ENCODE peak calls at places on chromosomes 4 and X, in seven cellular contexts. P, V, T, X, K, I and U are unnamed samples.

GRCh38 chrX:110425222-110425621 is 66.6 kb downstream of the RTL9 start:
- DNase-seq in P (no peak), V (no peak), T (no peak), X (no peak), K (no peak), I (no peak), U (no peak)

GRCh38 chr4:80921441-80921840 is 109.1 kb upstream of the BMP3 start:
- DNase-seq in P (no peak), V (no peak), T (no peak), X (no peak), K (no peak), I (no peak), U (no peak)

GRCh38 chr4:10007772-10008171 is 13.5 kb downstream of the SLC2A9 start:
- DNase-seq in P (no peak), V (no peak), T (no peak), X (no peak), K (no peak), I (peak), U (no peak)

GRCh38 chrX:37993857-37994619 is 12.3 kb upstream of the SYTL5 start:
- DNase-seq in P (no peak), V (no peak), T (no peak), X (no peak), K (no peak), I (no peak), U (no peak)

GRCh38 chrX:115067812-115068211 is 50.4 kb upstream of the IL13RA2 start:
- DNase-seq in P (no peak), V (no peak), T (no peak), X (no peak), K (no peak), I (peak), U (no peak)

GRCh38 chr4:181517521-181517920 is 725.7 kb upstream of the TENM3 start:
- DNase-seq in P (peak), V (no peak), T (no peak), X (no peak), K (no peak), I (peak), U (no peak)

GRCh38 chrX:30521440-30522182 is 56.0 kb downstream of the TASL start:
- DNase-seq in P (peak), V (no peak), T (peak), X (no peak), K (no peak), I (peak), U (peak)

GRCh38 chr4:52877694-52878093 is 15.6 kb downstream of the RASL11B start:
- DNase-seq in P (no peak), V (no peak), T (no peak), X (no peak), K (no peak), I (no peak), U (no peak)

GRCh38 chr4:7199129-7199725 is 6.9 kb downstream of the SORCS2 start:
- DNase-seq in P (no peak), V (no peak), T (no peak), X (peak), K (peak), I (no peak), U (no peak)

GRCh38 chrX:153901753-153902140 is 2.7 kb upstream of the AVPR2 start:
- DNase-seq in P (no peak), V (no peak), T (no peak), X (no peak), K (no peak), I (no peak), U (no peak)

GRCh38 chrX:105424729-105425128 is 204.2 kb upstream of the TEX13A start:
- DNase-seq in P (no peak), V (no peak), T (no peak), X (no peak), K (no peak), I (no peak), U (no peak)

GRCh38 chr4:4541661-4542570 is at the start of gene STX18:
- DNase-seq in P (peak), V (no peak), T (peak), X (peak), K (peak), I (peak), U (peak)

GRCh38 chrX:9688833-9689232 is 76.8 kb downstream of the GPR143 start:
- DNase-seq in P (no peak), V (no peak), T (no peak), X (no peak), K (no peak), I (no peak), U (no peak)

GRCh38 chr4:15809058-15809457 is 30.9 kb downstream of the CD38 start:
- DNase-seq in P (no peak), V (no peak), T (no peak), X (no peak), K (no peak), I (no peak), U (no peak)

GRCh38 chr4:152385551-152385950 is 150.3 kb downstream of the FBXW7 start:
- DNase-seq in P (no peak), V (no peak), T (no peak), X (no peak), K (no peak), I (peak), U (no peak)

GRCh38 chr4:177190995-177191568 is 118.6 kb upstream of the NEIL3 start:
- DNase-seq in P (peak), V (peak), T (no peak), X (no peak), K (no peak), I (no peak), U (no peak)

GRCh38 chr4:10031663-10032590 is 10.6 kb upstream of the SLC2A9 start:
- DNase-seq in P (peak), V (no peak), T (no peak), X (no peak), K (peak), I (no peak), U (no peak)

GRCh38 chr4:1216869-1217294 is 32.0 kb downstream of the CTBP1 start:
- DNase-seq in P (no peak), V (no peak), T (no peak), X (no peak), K (no peak), I (no peak), U (no peak)

GRCh38 chrX:120790118-120790517 is 85.5 kb downstream of the CT47B1 start:
- DNase-seq in P (peak), V (peak), T (peak), X (no peak), K (peak), I (peak), U (no peak)

GRCh38 chr4:101254776-101255175 is 92.5 kb downstream of the PPP3CA start:
- DNase-seq in P (no peak), V (no peak), T (no peak), X (no peak), K (no peak), I (peak), U (no peak)

GRCh38 chr4:77777135-77777777 is 41.9 kb downstream of the CNOT6L start:
- DNase-seq in P (no peak), V (no peak), T (no peak), X (no peak), K (no peak), I (peak), U (peak)

GRCh38 chrX:47958943-47959342 is 44.8 kb downstream of the ZNF182 start:
- DNase-seq in P (peak), V (no peak), T (no peak), X (no peak), K (peak), I (no peak), U (no peak)

GRCh38 chr4:40321671-40322131 is 13.4 kb upstream of the CHRNA9 start:
- DNase-seq in P (peak), V (no peak), T (no peak), X (no peak), K (no peak), I (peak), U (no peak)

GRCh38 chr4:117203231-117203630 is 117.9 kb upstream of the TRAM1L1 start:
- DNase-seq in P (no peak), V (no peak), T (no peak), X (no peak), K (no peak), I (no peak), U (no peak)

GRCh38 chrX:66676413-66676812 is 37.5 kb upstream of the EDA2R start:
- DNase-seq in P (peak), V (no peak), T (no peak), X (no peak), K (no peak), I (no peak), U (peak)

GRCh38 chr4:68175562-68176155 is 46.0 kb upstream of the TMPRSS11F start:
- DNase-seq in P (peak), V (peak), T (peak), X (no peak), K (peak), I (peak), U (peak)

GRCh38 chr4:123346944-123347343 is 49.7 kb upstream of the SPRY1 start:
- DNase-seq in P (no peak), V (no peak), T (no peak), X (no peak), K (no peak), I (no peak), U (no peak)

GRCh38 chr4:8904666-8905065 is 33.0 kb upstream of the HMX1 start:
- DNase-seq in P (no peak), V (no peak), T (no peak), X (peak), K (peak), I (no peak), U (no peak)

GRCh38 chr4:82357640-82358039 is 16.2 kb downstream of the HNRNPD start:
- DNase-seq in P (no peak), V (no peak), T (no peak), X (no peak), K (no peak), I (no peak), U (no peak)

GRCh38 chr4:83905952-83906351 is 370.0 kb downstream of the GPAT3 start:
- DNase-seq in P (no peak), V (no peak), T (no peak), X (no peak), K (peak), I (no peak), U (no peak)

GRCh38 chrX:24643116-24643515 is 4.0 kb downstream of the PCYT1B start:
- DNase-seq in P (no peak), V (no peak), T (no peak), X (no peak), K (no peak), I (peak), U (no peak)

GRCh38 chr4:101777431-101777830 is 13.1 kb upstream of the BANK1 start:
- DNase-seq in P (no peak), V (no peak), T (no peak), X (no peak), K (no peak), I (no peak), U (no peak)

GRCh38 chrX:151359341-151359740 is 37.7 kb upstream of the VMA21 start:
- DNase-seq in P (no peak), V (no peak), T (no peak), X (no peak), K (no peak), I (no peak), U (no peak)

GRCh38 chrX:39133971-39134370 is 332.7 kb downstream of the MID1IP1 start:
- DNase-seq in P (no peak), V (no peak), T (no peak), X (no peak), K (peak), I (no peak), U (no peak)

GRCh38 chr4:10664408-10664807 is 20.2 kb downstream of the CLNK start:
- DNase-seq in P (peak), V (peak), T (peak), X (no peak), K (no peak), I (peak), U (peak)

GRCh38 chrX:13109811-13110210 is 65.4 kb upstream of the FAM9C start:
- DNase-seq in P (peak), V (no peak), T (no peak), X (no peak), K (no peak), I (peak), U (peak)

GRCh38 chr4:28350485-28350884 is 1489.8 kb downstream of the STIM2 start:
- DNase-seq in P (no peak), V (no peak), T (peak), X (no peak), K (no peak), I (peak), U (peak)

GRCh38 chr4:41256131-41256739 is 493 bp upstream of the UCHL1 start:
- DNase-seq in P (peak), V (no peak), T (no peak), X (no peak), K (no peak), I (peak), U (peak)

GRCh38 chrX:143634701-143635442 is 1.0 kb downstream of the SLITRK4 start:
- DNase-seq in P (no peak), V (no peak), T (no peak), X (no peak), K (no peak), I (no peak), U (no peak)

GRCh38 chr4:184477201-184477999 is 3.0 kb upstream of the IRF2 start:
- DNase-seq in P (no peak), V (no peak), T (no peak), X (no peak), K (no peak), I (no peak), U (no peak)
- H3K4me3 ChIP-seq in P (no peak), V (no peak), T (no peak), X (no peak), K (no peak), I (no peak), U (no peak)

DNA sequence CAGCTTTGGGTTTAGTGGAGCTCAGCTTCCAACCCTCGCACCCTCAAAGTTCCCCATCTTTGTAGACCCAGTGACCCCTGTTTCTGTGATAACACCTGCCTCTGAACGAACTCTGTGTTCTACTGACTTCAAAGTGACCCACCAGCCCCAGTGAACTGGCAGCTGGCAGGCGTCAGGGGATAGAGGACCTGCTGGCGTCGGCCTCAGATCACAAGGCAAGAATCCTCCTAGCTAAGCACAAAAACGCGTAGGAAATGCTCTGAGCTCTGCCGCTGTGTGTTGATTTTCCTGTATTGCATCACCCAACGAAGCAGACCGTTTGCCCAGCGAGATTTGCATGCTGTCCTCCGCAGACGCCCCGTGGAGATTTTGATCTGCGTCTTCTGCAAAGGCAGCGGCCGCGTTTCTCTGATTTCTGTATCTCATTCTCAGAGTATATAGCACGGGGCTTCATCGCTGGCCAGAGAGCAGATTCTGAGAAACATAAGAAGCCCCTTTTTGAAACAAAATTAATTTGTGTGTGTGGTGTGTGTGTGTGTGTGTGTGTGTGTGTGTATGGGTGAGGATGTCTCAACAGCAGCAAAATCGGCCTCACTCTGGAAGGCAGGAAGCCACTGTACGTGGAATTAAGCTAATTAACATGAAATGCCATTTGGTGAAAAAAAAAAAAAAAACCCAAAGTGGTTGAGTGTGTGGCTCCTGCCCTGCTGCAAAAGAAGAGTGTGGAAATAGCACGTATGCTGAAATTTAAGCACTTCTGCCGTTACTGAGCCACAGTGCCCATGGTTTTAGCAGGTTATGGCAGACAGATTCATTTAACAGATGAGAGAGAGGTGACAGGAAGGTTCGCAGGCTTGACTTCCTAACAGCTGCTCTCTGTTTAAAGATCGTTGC is 29.2 kb upstream of the ASMTL start:
- DNase-seq in P (peak), V (peak), T (peak), X (peak), K (no peak), I (peak), U (peak)
- H3K4me3 ChIP-seq in P (no peak), V (peak), T (peak), X (no peak), K (no peak), I (no peak), U (peak)

DNA sequence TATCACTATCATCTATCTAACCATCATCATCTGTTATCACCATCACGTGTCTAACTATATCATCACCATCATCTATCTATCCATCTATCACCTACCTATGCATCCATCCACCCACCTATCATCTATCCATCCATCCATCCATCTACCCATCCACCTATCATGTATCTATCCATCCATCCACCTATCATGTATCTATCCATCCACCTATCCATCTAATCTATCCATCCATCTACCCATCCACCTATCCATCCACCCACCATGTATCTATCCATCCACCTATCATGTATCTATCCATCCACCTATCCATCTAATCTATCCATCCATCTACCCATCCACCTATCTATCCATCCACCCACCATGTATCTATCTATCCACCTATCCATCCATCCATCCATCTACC is 316.7 kb downstream of the DHRSX start:
- DNase-seq in P (no peak), V (no peak), T (no peak), X (no peak), K (no peak), I (no peak), U (no peak)
- H3K4me3 ChIP-seq in P (no peak), V (no peak), T (no peak), X (no peak), K (no peak), I (no peak), U (no peak)

DNA sequence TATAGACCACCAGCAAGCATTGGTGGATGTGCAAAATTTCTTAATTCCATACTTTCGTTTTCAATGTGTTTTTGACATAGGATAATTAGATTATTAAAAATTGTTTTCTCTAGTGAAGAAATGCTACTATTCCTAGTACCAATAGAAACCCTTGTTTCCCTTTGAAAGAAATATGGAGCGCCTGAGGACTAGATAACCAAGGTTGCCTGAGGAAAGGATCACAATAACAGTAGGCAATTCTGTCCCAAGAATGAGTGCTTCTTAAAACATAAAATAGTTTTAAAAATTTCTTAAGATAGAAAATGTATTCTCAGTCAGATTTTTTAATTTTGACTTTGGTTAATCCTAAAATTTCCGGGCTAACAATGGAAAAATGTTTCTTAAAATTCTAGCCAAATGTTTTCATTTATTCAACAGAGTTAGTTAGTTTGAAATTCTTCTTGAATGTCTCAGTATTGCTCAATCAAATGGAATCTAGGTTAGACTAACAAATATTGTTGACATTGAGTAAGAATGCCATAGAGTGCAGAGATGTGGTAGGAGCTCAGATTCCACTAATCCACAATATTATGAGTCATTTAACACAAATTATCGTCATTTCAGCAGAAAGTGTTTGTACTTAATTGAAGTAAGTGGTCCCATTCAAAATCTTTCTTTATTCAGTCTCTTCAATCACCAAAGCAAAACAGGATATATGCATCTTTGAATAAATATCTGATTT is 666.0 kb downstream of the GRID2 start:
- DNase-seq in P (peak), V (peak), T (peak), X (no peak), K (no peak), I (peak), U (peak)
- H3K4me3 ChIP-seq in P (no peak), V (no peak), T (no peak), X (no peak), K (no peak), I (no peak), U (no peak)

GRCh38 chr4:127622923-127623754 is 9.6 kb upstream of the INTU start:
- DNase-seq in P (peak), V (no peak), T (no peak), X (peak), K (peak), I (peak), U (no peak)

GRCh38 chr4:127618427-127618826 is 14.3 kb upstream of the INTU start:
- DNase-seq in P (no peak), V (no peak), T (no peak), X (no peak), K (no peak), I (no peak), U (no peak)

GRCh38 chr4:127624176-127624575 is 8.6 kb upstream of the INTU start:
- DNase-seq in P (no peak), V (no peak), T (no peak), X (no peak), K (no peak), I (no peak), U (no peak)

GRCh38 chr4:127622621-127622922 is 10.2 kb upstream of the INTU start:
- DNase-seq in P (no peak), V (no peak), T (no peak), X (no peak), K (no peak), I (no peak), U (no peak)

DNA sequence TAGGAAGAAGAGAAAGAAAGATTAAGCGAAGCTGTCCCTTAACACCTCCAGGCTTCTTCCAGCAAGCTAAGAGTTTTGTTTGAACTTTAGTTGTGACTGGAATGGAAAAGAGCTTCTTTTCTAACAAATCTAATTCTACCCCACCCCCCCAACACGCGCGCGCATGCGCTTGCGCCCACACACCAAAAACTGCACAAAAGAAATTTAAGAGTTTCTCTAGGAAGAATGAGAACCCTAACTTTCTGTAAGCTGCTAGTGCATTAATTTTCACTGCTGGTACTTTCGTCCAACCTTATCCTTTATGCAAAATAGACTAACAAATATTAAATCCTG is 9.0 kb upstream of the INTU start:
- DNase-seq in P (peak), V (no peak), T (no peak), X (peak), K (no peak), I (peak), U (no peak)
- H3K4me3 ChIP-seq in P (peak), V (peak), T (peak), X (peak), K (peak), I (peak), U (peak)